ENCODE peak calls at places on chromosome 14, in eight cellular contexts. F is IMR-90; Y is psoas muscle; T is CD4-positive, alpha-beta memory T cell; Q is heart right ventricle; H is ovary; S is tibial nerve; J is cardiac muscle cell. O is an unnamed sample.

GRCh38 chr14:96224480-96225096 is 19.9 kb downstream of the BDKRB2 start:
- DNase-seq in F (no peak), Y (no peak), T (no peak), Q (no peak), H (no peak), S (no peak), J (no peak), O (no peak)

GRCh38 chr14:72621387-72622065 is 272.4 kb downstream of the DPF3 start:
- DNase-seq in F (no peak), Y (no peak), T (no peak), Q (no peak), H (no peak), S (no peak), J (no peak), O (no peak)

GRCh38 chr14:97101561-97101960 is 304.4 kb downstream of the VRK1 start:
- DNase-seq in F (no peak), Y (no peak), T (no peak), Q (no peak), H (no peak), S (no peak), J (no peak), O (no peak)

GRCh38 chr14:50260511-50260910 is 29.1 kb upstream of the SOS2 start:
- DNase-seq in F (peak; percentile 52), Y (no peak), T (peak; percentile 34), Q (no peak), H (no peak), S (peak; percentile 14), J (peak; percentile 17), O (no peak)

GRCh38 chr14:104977008-104977680 is 1.0 kb downstream of the AHNAK2 start:
- DNase-seq in F (no peak), Y (no peak), T (no peak), Q (no peak), H (peak; percentile 35), S (no peak), J (no peak), O (peak; percentile 64)

GRCh38 chr14:76977793-76978730 is 50.4 kb downstream of the IRF2BPL start:
- DNase-seq in F (peak; percentile 91), Y (peak; percentile 47), T (peak; percentile 85), Q (peak; percentile 41), H (no peak), S (peak; percentile 29), J (no peak), O (peak; percentile 91)

GRCh38 chr14:70888681-70889175 is 18.5 kb upstream of the PCNX1 start:
- DNase-seq in F (peak; percentile 70), Y (no peak), T (peak; percentile 45), Q (no peak), H (no peak), S (no peak), J (no peak), O (no peak)

GRCh38 chr14:56949828-56950227 is 139.5 kb upstream of the OTX2 start:
- DNase-seq in F (no peak), Y (no peak), T (no peak), Q (no peak), H (no peak), S (no peak), J (no peak), O (no peak)

GRCh38 chr14:55715889-55716288 is 135.9 kb downstream of the KTN1 start:
- DNase-seq in F (peak; percentile 82), Y (peak; percentile 23), T (no peak), Q (no peak), H (no peak), S (peak; percentile 82), J (no peak), O (no peak)

GRCh38 chr14:73477618-73478266 is 13.0 kb upstream of the RIOX1 start:
- DNase-seq in F (peak; percentile 76), Y (no peak), T (no peak), Q (no peak), H (no peak), S (peak; percentile 38), J (no peak), O (no peak)

GRCh38 chr14:36055681-36056225 is 120.8 kb downstream of the PTCSC3 start:
- DNase-seq in F (no peak), Y (no peak), T (no peak), Q (no peak), H (no peak), S (no peak), J (no peak), O (no peak)

GRCh38 chr14:100669011-100669412 is 57.7 kb upstream of the DLK1 start:
- DNase-seq in F (no peak), Y (peak; percentile 5), T (no peak), Q (no peak), H (no peak), S (no peak), J (no peak), O (no peak)

GRCh38 chr14:50943943-50944646 is at the start of gene PYGL:
- DNase-seq in F (peak; percentile 49), Y (peak; percentile 82), T (no peak), Q (peak; percentile 80), H (peak; percentile 80), S (peak; percentile 47), J (peak; percentile 85), O (peak; percentile 93)

GRCh38 chr14:79732911-79733310 is 478.4 kb downstream of the DIO2 start:
- DNase-seq in F (peak; percentile 51), Y (no peak), T (no peak), Q (no peak), H (no peak), S (no peak), J (no peak), O (no peak)
- H3K4me1 ChIP-seq in F (no peaks in the 10 kb centered on the region), Y (no peaks in the 10 kb centered on the region), T (no peaks in the 10 kb centered on the region), Q (no peaks in the 10 kb centered on the region), H (no peaks in the 10 kb centered on the region), S (peaks cover 10% of the 10 kb centered on the region), J (peaks cover under 1% of the 10 kb centered on the region), O (no peaks in the 10 kb centered on the region)

GRCh38 chr14:94771191-94771905 is 1.4 kb upstream of the GSC start:
- DNase-seq in F (no peak), Y (no peak), T (no peak), Q (no peak), H (no peak), S (no peak), J (no peak), O (peak; percentile 38)
- H3K4me3 ChIP-seq in F (no peak overlapping the region), Y (no peak overlapping the region), T (no peak overlapping the region), Q (no peak overlapping the region), H (no peak overlapping the region), S (no peak overlapping the region), J (no peak overlapping the region), O (no peak overlapping the region)

GRCh38 chr14:24213866-24214652 is 771 bp upstream of the CHMP4A start:
- DNase-seq in F (no peak), Y (no peak), T (no peak), Q (no peak), H (no peak), S (no peak), J (no peak), O (no peak)

GRCh38 chr14:24212924-24213865 is at the start of gene CHMP4A:
- DNase-seq in F (peak; percentile 99), Y (peak; percentile 98), T (peak; percentile 97), Q (peak; percentile 95), H (peak; percentile 93), S (peak; percentile 96), J (peak; percentile 99), O (peak; percentile 99)

GRCh38 chr14:24215495-24216344 is at the start of gene MDP1:
- DNase-seq in F (peak; percentile 83), Y (peak; percentile 85), T (peak; percentile 89), Q (peak; percentile 85), H (peak; percentile 84), S (peak; percentile 82), J (peak; percentile 89), O (peak; percentile 92)

GRCh38 chr14:24219080-24219479 is 3.2 kb upstream of the MDP1 start:
- DNase-seq in F (no peak), Y (no peak), T (no peak), Q (no peak), H (no peak), S (no peak), J (no peak), O (no peak)

GRCh38 chr14:24216345-24216699 is 456 bp upstream of the MDP1 start:
- DNase-seq in F (no peak), Y (no peak), T (no peak), Q (no peak), H (no peak), S (no peak), J (no peak), O (no peak)
- H3K27ac ChIP-seq in F (no peak overlapping the region), Y (peak overlapping the region; percentile 87), T (peak overlapping the region; percentile 100), Q (peak overlapping the region; percentile 82), H (peak overlapping the region; percentile 24), S (peak overlapping the region; percentile 88), J (no peak overlapping the region), O (peak overlapping the region; percentile 67)

GRCh38 chr14:32472512-32473472 is 143.7 kb downstream of the AKAP6 start:
- DNase-seq in F (peak; percentile 81), Y (peak; percentile 27), T (no peak), Q (peak; percentile 31), H (no peak), S (no peak), J (no peak), O (no peak)

GRCh38 chr14:32476532-32476931 is 147.4 kb downstream of the AKAP6 start:
- DNase-seq in F (no peak), Y (no peak), T (no peak), Q (no peak), H (no peak), S (no peak), J (no peak), O (no peak)

GRCh38 chr14:32472081-32472480 is 143.0 kb downstream of the AKAP6 start:
- DNase-seq in F (no peak), Y (no peak), T (no peak), Q (no peak), H (no peak), S (no peak), J (no peak), O (no peak)

GRCh38 chr14:32471183-32471582 is 142.1 kb downstream of the AKAP6 start:
- DNase-seq in F (no peak), Y (no peak), T (no peak), Q (no peak), H (no peak), S (no peak), J (no peak), O (no peak)

GRCh38 chr14:32473476-32473875 is 144.4 kb downstream of the AKAP6 start:
- DNase-seq in F (no peak), Y (peak; percentile 56), T (no peak), Q (peak; percentile 36), H (peak; percentile 25), S (peak; percentile 19), J (no peak), O (no peak)
- H3K4me1 ChIP-seq in F (peaks cover 25% of the 10 kb centered on the region), Y (peaks cover 74% of the 10 kb centered on the region), T (no peaks in the 10 kb centered on the region), Q (peaks cover 31% of the 10 kb centered on the region), H (peaks cover 5% of the 10 kb centered on the region), S (peaks cover 40% of the 10 kb centered on the region), J (no peaks in the 10 kb centered on the region), O (peaks cover 5% of the 10 kb centered on the region)